ENCODE peak calls at places on chromosomes 11 and 22, in nine cellular contexts. O is stomach; L is NB4; S is naive thymus-derived CD8-positive, alpha-beta T cell; Z is effector memory CD8-positive, alpha-beta T cell; R is head of caudate nucleus; K is activated gamma-delta T cell treated with Interleukin-2 at 50 U/mL for 16 hours; J is cardiac muscle cell; Q is NCI-H1092. I is an unnamed sample.
A peak's percentile ranks its signal among the peaks of the same experiment; 100 is the strongest.

GRCh38 chr11:75430692-75431532 is 2.1 kb downstream of the KLHL35 start:
- DNase-seq in O (no peak), L (no peak), S (no peak), Z (no peak), R (no peak), K (no peak), J (no peak), Q (peak; percentile 55), I (no peak)

GRCh38 chr11:19344661-19345518 is 104.1 kb upstream of the E2F8 start:
- DNase-seq in O (peak; percentile 55), L (no peak), S (no peak), Z (no peak), R (peak; percentile 82), K (no peak), J (peak; percentile 69), Q (peak; percentile 39), I (no peak)

GRCh38 chr11:66039765-66040164 is 9.2 kb downstream of the GAL3ST3 start:
- DNase-seq in O (no peak), L (no peak), S (no peak), Z (no peak), R (no peak), K (no peak), J (no peak), Q (no peak), I (no peak)

GRCh38 chr22:29617922-29618629 is 14.6 kb downstream of the NF2 start:
- DNase-seq in O (no peak), L (no peak), S (no peak), Z (no peak), R (no peak), K (no peak), J (peak; percentile 19), Q (no peak), I (no peak)

GRCh38 chr11:35305670-35306382 is 113.5 kb downstream of the SLC1A2 start:
- DNase-seq in O (peak; percentile 36), L (peak; percentile 55), S (peak; percentile 9), Z (peak; percentile 35), R (no peak), K (peak; percentile 39), J (peak; percentile 79), Q (peak; percentile 27), I (peak; percentile 47)

GRCh38 chr11:110184974-110185597 is 91.9 kb downstream of the ZC3H12C start:
- DNase-seq in O (no peak), L (no peak), S (no peak), Z (no peak), R (no peak), K (no peak), J (no peak), Q (no peak), I (no peak)

GRCh38 chr11:2483426-2483825 is 38.6 kb downstream of the KCNQ1 start:
- DNase-seq in O (peak; percentile 68), L (no peak), S (no peak), Z (no peak), R (no peak), K (no peak), J (no peak), Q (peak; percentile 72), I (no peak)

GRCh38 chr22:49509016-49509415 is 318.7 kb downstream of the BRD1 start:
- DNase-seq in O (peak; percentile 2), L (no peak), S (no peak), Z (no peak), R (no peak), K (no peak), J (no peak), Q (no peak), I (no peak)

GRCh38 chr22:43263645-43264514 is 76.9 kb upstream of the TTLL12 start:
- DNase-seq in O (peak; percentile 74), L (peak; percentile 96), S (peak; percentile 34), Z (peak; percentile 85), R (no peak), K (peak; percentile 88), J (no peak), Q (no peak), I (peak; percentile 78)

GRCh38 chr11:32817181-32817842 is 12.4 kb upstream of the PRRG4 start:
- DNase-seq in O (no peak), L (no peak), S (no peak), Z (no peak), R (no peak), K (no peak), J (no peak), Q (no peak), I (no peak)

I was measured in activated T-cell treated with anti-CD3 and anti-CD28 coated beads, Interleukin-2, amount 50 U/mL, for 1 hour.